ENCODE peak calls at places on chromosomes 6 and 20, in eight cellular contexts. X is AG09309, M is RWPE1, C is sigmoid colon, W is brain microvascular endothelial cell, O is endothelial cell, D is type B pancreatic cell, L is fibroblast of lung. Q is an unnamed sample.

GRCh38 chr6:804771-805170 is 111.8 kb upstream of the EXOC2 start:
- DNase-seq in W (no peak), X (no peak), O (no peak), L (no peak), D (no peak), M (no peak), C (no peak), Q (no peak)

GRCh38 chr6:23055523-23055922 is 486.2 kb downstream of the HDGFL1 start:
- DNase-seq in D (no peak), C (no peak), X (no peak), L (no peak), W (no peak), O (no peak), M (no peak), Q (no peak)

GRCh38 chr20:51022803-51023616 is at the start of gene KCNG1:
- DNase-seq in X (no peak), W (peak; percentile 63), D (peak; percentile 86), O (peak; percentile 81), C (peak; percentile 74), M (peak; percentile 96), L (peak; percentile 78), Q (peak; percentile 79)

GRCh38 chr20:60630609-60631008 is 621.5 kb upstream of the CDH4 start:
- DNase-seq in M (peak; percentile 26), L (no peak), X (no peak), C (no peak), D (no peak), W (no peak), O (no peak), Q (no peak)

GRCh38 chr6:38697846-38698245 is 5.1 kb downstream of the GLO1 start:
- DNase-seq in O (no peak), C (no peak), M (no peak), D (no peak), X (no peak), L (no peak), W (no peak), Q (no peak)

GRCh38 chr6:121563286-121563685 is 127.8 kb downstream of the GJA1 start:
- DNase-seq in D (no peak), L (peak; percentile 8), X (no peak), C (no peak), W (no peak), M (no peak), O (no peak), Q (no peak)

GRCh38 chr6:103184776-103185175 is 1674.9 kb downstream of the HACE1 start:
- DNase-seq in X (no peak), C (no peak), W (no peak), L (no peak), O (no peak), D (no peak), M (no peak), Q (no peak)

GRCh38 chr6:167094820-167095637 is 27.9 kb upstream of the CCR6 start:
- DNase-seq in C (no peak), W (no peak), M (no peak), O (no peak), D (no peak), X (no peak), L (no peak), Q (no peak)

GRCh38 chr6:151689499-151690201 is 117.8 kb upstream of the ESR1 start:
- DNase-seq in M (no peak), X (no peak), C (no peak), L (no peak), O (no peak), W (no peak), D (no peak), Q (no peak)
- TF ChIP-seq CTCF in M (no peak), X (no peak), C (no peak), L (no peak), O (no peak), W (no peak), D (no peak), Q (no peak)

GRCh38 chr6:45619211-45619760 is 241.6 kb upstream of the SUPT3H start:
- DNase-seq in L (peak; percentile 63), W (no peak), X (no peak), M (no peak), C (no peak), O (no peak), D (no peak), Q (peak; percentile 32)

GRCh38 chr6:45618259-45618658 is 240.5 kb upstream of the SUPT3H start:
- DNase-seq in M (no peak), L (no peak), W (no peak), D (no peak), X (no peak), O (no peak), C (no peak), Q (no peak)

GRCh38 chr6:45619994-45620471 is 242.3 kb upstream of the SUPT3H start:
- DNase-seq in O (no peak), L (peak; percentile 74), C (no peak), X (no peak), M (no peak), W (peak; percentile 35), D (no peak), Q (peak; percentile 65)

GRCh38 chr6:45616209-45616608 is 238.5 kb upstream of the SUPT3H start:
- DNase-seq in D (no peak), L (no peak), X (no peak), M (no peak), O (no peak), C (no peak), W (no peak), Q (no peak)

DNA sequence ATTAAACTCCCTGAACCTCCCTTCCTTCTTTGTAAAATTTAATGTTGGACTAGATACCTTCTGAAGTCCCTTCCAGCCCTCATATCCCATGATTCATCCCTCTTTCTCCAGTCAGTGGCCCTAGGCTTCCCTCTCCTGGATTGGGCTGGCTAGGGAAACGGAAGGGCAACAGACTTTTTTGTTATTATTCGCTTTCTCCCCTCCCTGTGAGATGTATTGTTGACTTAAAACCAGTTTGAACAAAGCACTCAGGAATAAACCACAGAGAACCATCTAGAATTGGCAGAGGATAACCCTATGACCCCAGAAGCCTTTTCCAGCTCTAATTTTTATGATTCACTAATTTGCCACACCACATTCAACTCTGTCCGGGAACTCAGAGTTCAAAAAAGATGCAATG is 239.7 kb upstream of the SUPT3H start:
- DNase-seq in X (no peak), O (no peak), C (no peak), W (no peak), L (peak; percentile 83), M (peak; percentile 76), D (no peak), Q (peak; percentile 85)
- TF ChIP-seq CTCF in X (peak; percentile 52), O (no peak), C (no peak), W (peak; percentile 62), L (no peak), M (no peak), D (no peak), Q (peak; percentile 37)

GRCh38 chr20:53580376-53581111 is 13.1 kb downstream of the ZNF217 start:
- DNase-seq in X (no peak), W (no peak), D (peak; percentile 18), O (no peak), C (no peak), M (no peak), L (no peak), Q (no peak)

GRCh38 chr20:53579266-53579580 is 14.4 kb downstream of the ZNF217 start:
- DNase-seq in C (no peak), L (no peak), M (no peak), X (no peak), O (no peak), D (no peak), W (no peak), Q (no peak)

GRCh38 chr20:53581444-53582311 is 12.0 kb downstream of the ZNF217 start:
- DNase-seq in C (no peak), X (no peak), O (no peak), W (no peak), M (no peak), D (peak; percentile 52), L (no peak), Q (no peak)

GRCh38 chr20:53578492-53579222 is 15.0 kb downstream of the ZNF217 start:
- DNase-seq in X (peak; percentile 81), C (no peak), D (no peak), M (peak; percentile 94), L (peak; percentile 78), O (peak; percentile 71), W (peak; percentile 86), Q (peak; percentile 88)

GRCh38 chr20:53579581-53580375 is 13.9 kb downstream of the ZNF217 start:
- DNase-seq in X (peak; percentile 75), D (no peak), L (peak; percentile 69), O (no peak), M (peak; percentile 86), W (no peak), C (no peak), Q (peak; percentile 58)
- TF ChIP-seq CTCF in X (peak; percentile 23), D (no peak), L (no peak), O (no peak), M (no peak), W (peak; percentile 2), C (no peak), Q (no peak)

GRCh38 chr6:20370393-20370792 is 31.3 kb upstream of the E2F3 start:
- DNase-seq in W (no peak), X (no peak), D (no peak), C (no peak), M (no peak), L (no peak), O (no peak), Q (no peak)
- TF ChIP-seq CTCF in W (no peak), X (no peak), D (no peak), C (no peak), M (no peak), L (no peak), O (no peak), Q (no peak)

GRCh38 chr6:160995271-160995670 is 3.7 kb downstream of the MAP3K4 start:
- DNase-seq in O (no peak), W (no peak), C (no peak), L (no peak), M (no peak), X (no peak), D (no peak), Q (no peak)

GRCh38 chr6:160990847-160991410 is 640 bp upstream of the MAP3K4 start:
- DNase-seq in C (no peak), X (no peak), M (peak; percentile 48), D (no peak), O (no peak), W (no peak), L (no peak), Q (no peak)

GRCh38 chr6:160992323-160993314 is 1.1 kb downstream of the MAP3K4 start:
- DNase-seq in M (peak; percentile 56), W (peak; percentile 62), L (peak; percentile 73), C (no peak), D (no peak), O (peak; percentile 49), X (no peak), Q (peak; percentile 80)

GRCh38 chr6:160987265-160987664 is 4.3 kb upstream of the MAP3K4 start:
- DNase-seq in L (no peak), D (no peak), M (no peak), C (no peak), O (no peak), W (no peak), X (no peak), Q (no peak)

GRCh38 chr6:160991411-160992322 is at the start of gene MAP3K4:
- DNase-seq in O (peak; percentile 89), D (peak; percentile 88), M (peak; percentile 58), L (peak; percentile 82), C (peak; percentile 87), X (no peak), W (peak; percentile 49), Q (peak; percentile 83)
- TF ChIP-seq CTCF in O (no peak), D (peak; percentile 21), M (no peak), L (no peak), C (no peak), X (no peak), W (no peak), Q (no peak)

GRCh38 chr6:16713597-16713996 is 47.7 kb downstream of the ATXN1 start:
- DNase-seq in C (no peak), D (no peak), M (no peak), W (no peak), O (no peak), X (no peak), L (peak; percentile 46), Q (no peak)
- TF ChIP-seq CTCF in C (no peak), D (no peak), M (no peak), W (no peak), O (peak; percentile 8), X (no peak), L (no peak), Q (no peak)